ENCODE peak calls at places on chromosomes 5 and 9, in ten cellular contexts. One of them, this sample, is unnamed.

GRCh38 chr9:114779352-114779845 is 26.4 kb downstream of the TNFSF15 start:
- DNase-seq in endodermal cell: no peak
- DNase-seq in GM23248: peak
- DNase-seq in uterus: peak
- DNase-seq in NCI-H1417: peak
- DNase-seq in A673: no peak
- DNase-seq in WTC11: no peak
- DNase-seq in stimulated activated naive CD8-positive, alpha-beta T cell treated with anti-CD3 and anti-CD28 coated beads, Interleukin-15, Interleukin-2, amounts not matched to agents 100 U/mL and 50 U/mL, for 24 hours: no peak
- DNase-seq in GM12892: no peak
- DNase-seq in RCC 7860: peak
- DNase-seq in this sample: no peak

GRCh38 chr5:110275878-110276277 is 450.6 kb downstream of the TMEM232 start:
- DNase-seq in endodermal cell: no peak
- DNase-seq in GM23248: no peak
- DNase-seq in uterus: no peak
- DNase-seq in NCI-H1417: no peak
- DNase-seq in A673: no peak
- DNase-seq in WTC11: no peak
- DNase-seq in stimulated activated naive CD8-positive, alpha-beta T cell treated with anti-CD3 and anti-CD28 coated beads, Interleukin-15, Interleukin-2, amounts not matched to agents 100 U/mL and 50 U/mL, for 24 hours: no peak
- DNase-seq in GM12892: no peak
- DNase-seq in RCC 7860: no peak
- DNase-seq in this sample: no peak

GRCh38 chr5:158739941-158740340 is 359.8 kb downstream of the EBF1 start:
- DNase-seq in endodermal cell: peak
- DNase-seq in GM23248: peak
- DNase-seq in uterus: peak
- DNase-seq in NCI-H1417: no peak
- DNase-seq in A673: no peak
- DNase-seq in WTC11: peak
- DNase-seq in stimulated activated naive CD8-positive, alpha-beta T cell treated with anti-CD3 and anti-CD28 coated beads, Interleukin-15, Interleukin-2, amounts not matched to agents 100 U/mL and 50 U/mL, for 24 hours: no peak
- DNase-seq in GM12892: no peak
- DNase-seq in RCC 7860: no peak
- DNase-seq in this sample: no peak

GRCh38 chr9:21513431-21513830 is 31.3 kb upstream of the IFNE start:
- DNase-seq in endodermal cell: no peak
- DNase-seq in GM23248: peak
- DNase-seq in uterus: no peak
- DNase-seq in NCI-H1417: no peak
- DNase-seq in A673: no peak
- DNase-seq in WTC11: no peak
- DNase-seq in stimulated activated naive CD8-positive, alpha-beta T cell treated with anti-CD3 and anti-CD28 coated beads, Interleukin-15, Interleukin-2, amounts not matched to agents 100 U/mL and 50 U/mL, for 24 hours: no peak
- DNase-seq in GM12892: no peak
- DNase-seq in RCC 7860: no peak
- DNase-seq in this sample: no peak

GRCh38 chr5:39076757-39077475 is 2.7 kb upstream of the RICTOR start:
- DNase-seq in endodermal cell: no peak
- DNase-seq in GM23248: peak
- DNase-seq in uterus: no peak
- DNase-seq in NCI-H1417: no peak
- DNase-seq in A673: no peak
- DNase-seq in WTC11: no peak
- DNase-seq in stimulated activated naive CD8-positive, alpha-beta T cell treated with anti-CD3 and anti-CD28 coated beads, Interleukin-15, Interleukin-2, amounts not matched to agents 100 U/mL and 50 U/mL, for 24 hours: no peak
- DNase-seq in GM12892: no peak
- DNase-seq in RCC 7860: peak
- DNase-seq in this sample: no peak

GRCh38 chr9:86353591-86354047 is 591 bp downstream of the TUT7 start:
- DNase-seq in endodermal cell: no peak
- DNase-seq in GM23248: peak
- DNase-seq in uterus: no peak
- DNase-seq in NCI-H1417: peak
- DNase-seq in A673: no peak
- DNase-seq in WTC11: no peak
- DNase-seq in stimulated activated naive CD8-positive, alpha-beta T cell treated with anti-CD3 and anti-CD28 coated beads, Interleukin-15, Interleukin-2, amounts not matched to agents 100 U/mL and 50 U/mL, for 24 hours: peak
- DNase-seq in GM12892: no peak
- DNase-seq in RCC 7860: no peak
- DNase-seq in this sample: peak

GRCh38 chr9:72150653-72151052 is 1.4 kb downstream of the GDA start:
- DNase-seq in endodermal cell: no peak
- DNase-seq in GM23248: no peak
- DNase-seq in uterus: no peak
- DNase-seq in NCI-H1417: no peak
- DNase-seq in A673: no peak
- DNase-seq in WTC11: no peak
- DNase-seq in stimulated activated naive CD8-positive, alpha-beta T cell treated with anti-CD3 and anti-CD28 coated beads, Interleukin-15, Interleukin-2, amounts not matched to agents 100 U/mL and 50 U/mL, for 24 hours: no peak
- DNase-seq in GM12892: no peak
- DNase-seq in RCC 7860: no peak
- DNase-seq in this sample: no peak

GRCh38 chr5:35285435-35285834 is 55.1 kb upstream of the PRLR start:
- DNase-seq in endodermal cell: no peak
- DNase-seq in GM23248: peak
- DNase-seq in uterus: no peak
- DNase-seq in NCI-H1417: no peak
- DNase-seq in A673: no peak
- DNase-seq in WTC11: no peak
- DNase-seq in stimulated activated naive CD8-positive, alpha-beta T cell treated with anti-CD3 and anti-CD28 coated beads, Interleukin-15, Interleukin-2, amounts not matched to agents 100 U/mL and 50 U/mL, for 24 hours: no peak
- DNase-seq in GM12892: no peak
- DNase-seq in RCC 7860: no peak
- DNase-seq in this sample: no peak

GRCh38 chr9:76595645-76596044 is 136.7 kb downstream of the GCNT1 start:
- DNase-seq in endodermal cell: no peak
- DNase-seq in GM23248: no peak
- DNase-seq in uterus: no peak
- DNase-seq in NCI-H1417: no peak
- DNase-seq in A673: no peak
- DNase-seq in WTC11: no peak
- DNase-seq in stimulated activated naive CD8-positive, alpha-beta T cell treated with anti-CD3 and anti-CD28 coated beads, Interleukin-15, Interleukin-2, amounts not matched to agents 100 U/mL and 50 U/mL, for 24 hours: no peak
- DNase-seq in GM12892: no peak
- DNase-seq in RCC 7860: peak
- DNase-seq in this sample: no peak

GRCh38 chr5:134552301-134552700 is 26.8 kb downstream of the JADE2 start:
- DNase-seq in endodermal cell: no peak
- DNase-seq in GM23248: peak
- DNase-seq in uterus: peak
- DNase-seq in NCI-H1417: no peak
- DNase-seq in A673: no peak
- DNase-seq in WTC11: no peak
- DNase-seq in stimulated activated naive CD8-positive, alpha-beta T cell treated with anti-CD3 and anti-CD28 coated beads, Interleukin-15, Interleukin-2, amounts not matched to agents 100 U/mL and 50 U/mL, for 24 hours: no peak
- DNase-seq in GM12892: no peak
- DNase-seq in RCC 7860: peak
- DNase-seq in this sample: no peak

GRCh38 chr9:77460938-77461337 is 187.2 kb downstream of the GNA14 start:
- DNase-seq in endodermal cell: no peak
- DNase-seq in GM23248: no peak
- DNase-seq in uterus: no peak
- DNase-seq in NCI-H1417: no peak
- DNase-seq in A673: no peak
- DNase-seq in WTC11: no peak
- DNase-seq in stimulated activated naive CD8-positive, alpha-beta T cell treated with anti-CD3 and anti-CD28 coated beads, Interleukin-15, Interleukin-2, amounts not matched to agents 100 U/mL and 50 U/mL, for 24 hours: no peak
- DNase-seq in GM12892: no peak
- DNase-seq in RCC 7860: no peak
- DNase-seq in this sample: no peak

GRCh38 chr9:76658510-76659231 is 105.6 kb upstream of the PCA3 start:
- DNase-seq in endodermal cell: peak
- DNase-seq in GM23248: peak
- DNase-seq in uterus: no peak
- DNase-seq in NCI-H1417: peak
- DNase-seq in A673: peak
- DNase-seq in WTC11: no peak
- DNase-seq in stimulated activated naive CD8-positive, alpha-beta T cell treated with anti-CD3 and anti-CD28 coated beads, Interleukin-15, Interleukin-2, amounts not matched to agents 100 U/mL and 50 U/mL, for 24 hours: no peak
- DNase-seq in GM12892: no peak
- DNase-seq in RCC 7860: peak
- DNase-seq in this sample: no peak

GRCh38 chr9:68966496-68966944 is 47.4 kb downstream of the PRKACG start:
- DNase-seq in endodermal cell: no peak
- DNase-seq in GM23248: no peak
- DNase-seq in uterus: no peak
- DNase-seq in NCI-H1417: no peak
- DNase-seq in A673: no peak
- DNase-seq in WTC11: no peak
- DNase-seq in stimulated activated naive CD8-positive, alpha-beta T cell treated with anti-CD3 and anti-CD28 coated beads, Interleukin-15, Interleukin-2, amounts not matched to agents 100 U/mL and 50 U/mL, for 24 hours: no peak
- DNase-seq in GM12892: no peak
- DNase-seq in RCC 7860: no peak
- DNase-seq in this sample: no peak

GRCh38 chr9:36566813-36567217 is 5.9 kb upstream of the MELK start:
- DNase-seq in endodermal cell: no peak
- DNase-seq in GM23248: peak
- DNase-seq in uterus: no peak
- DNase-seq in NCI-H1417: no peak
- DNase-seq in A673: no peak
- DNase-seq in WTC11: no peak
- DNase-seq in stimulated activated naive CD8-positive, alpha-beta T cell treated with anti-CD3 and anti-CD28 coated beads, Interleukin-15, Interleukin-2, amounts not matched to agents 100 U/mL and 50 U/mL, for 24 hours: no peak
- DNase-seq in GM12892: no peak
- DNase-seq in RCC 7860: peak
- DNase-seq in this sample: peak

GRCh38 chr5:55236800-55237199 is 3.4 kb upstream of the CCNO start:
- DNase-seq in endodermal cell: no peak
- DNase-seq in GM23248: no peak
- DNase-seq in uterus: no peak
- DNase-seq in NCI-H1417: no peak
- DNase-seq in A673: no peak
- DNase-seq in WTC11: no peak
- DNase-seq in stimulated activated naive CD8-positive, alpha-beta T cell treated with anti-CD3 and anti-CD28 coated beads, Interleukin-15, Interleukin-2, amounts not matched to agents 100 U/mL and 50 U/mL, for 24 hours: no peak
- DNase-seq in GM12892: no peak
- DNase-seq in RCC 7860: no peak
- DNase-seq in this sample: no peak

GRCh38 chr5:67878911-67879310 is 336.6 kb upstream of the PIK3R1 start:
- DNase-seq in endodermal cell: no peak
- DNase-seq in GM23248: no peak
- DNase-seq in uterus: no peak
- DNase-seq in NCI-H1417: no peak
- DNase-seq in A673: no peak
- DNase-seq in WTC11: no peak
- DNase-seq in stimulated activated naive CD8-positive, alpha-beta T cell treated with anti-CD3 and anti-CD28 coated beads, Interleukin-15, Interleukin-2, amounts not matched to agents 100 U/mL and 50 U/mL, for 24 hours: no peak
- DNase-seq in GM12892: no peak
- DNase-seq in RCC 7860: no peak
- DNase-seq in this sample: no peak

GRCh38 chr9:131423171-131423581 is 29.3 kb downstream of the PRRC2B start:
- DNase-seq in endodermal cell: peak
- DNase-seq in GM23248: peak
- DNase-seq in uterus: peak
- DNase-seq in NCI-H1417: peak
- DNase-seq in A673: no peak
- DNase-seq in WTC11: peak
- DNase-seq in stimulated activated naive CD8-positive, alpha-beta T cell treated with anti-CD3 and anti-CD28 coated beads, Interleukin-15, Interleukin-2, amounts not matched to agents 100 U/mL and 50 U/mL, for 24 hours: no peak
- DNase-seq in GM12892: no peak
- DNase-seq in RCC 7860: peak
- DNase-seq in this sample: peak

GRCh38 chr9:100601216-100601615 is 23.3 kb downstream of the CAVIN4 start:
- DNase-seq in endodermal cell: peak
- DNase-seq in GM23248: peak
- DNase-seq in uterus: no peak
- DNase-seq in NCI-H1417: peak
- DNase-seq in A673: peak
- DNase-seq in WTC11: peak
- DNase-seq in stimulated activated naive CD8-positive, alpha-beta T cell treated with anti-CD3 and anti-CD28 coated beads, Interleukin-15, Interleukin-2, amounts not matched to agents 100 U/mL and 50 U/mL, for 24 hours: peak
- DNase-seq in GM12892: no peak
- DNase-seq in RCC 7860: peak
- DNase-seq in this sample: peak

GRCh38 chr9:130426883-130427282 is 17.9 kb upstream of the ASS1 start:
- DNase-seq in endodermal cell: peak
- DNase-seq in GM23248: peak
- DNase-seq in uterus: peak
- DNase-seq in NCI-H1417: no peak
- DNase-seq in A673: peak
- DNase-seq in WTC11: no peak
- DNase-seq in stimulated activated naive CD8-positive, alpha-beta T cell treated with anti-CD3 and anti-CD28 coated beads, Interleukin-15, Interleukin-2, amounts not matched to agents 100 U/mL and 50 U/mL, for 24 hours: no peak
- DNase-seq in GM12892: no peak
- DNase-seq in RCC 7860: peak
- DNase-seq in this sample: peak

GRCh38 chr5:143086851-143087637 is 316.4 kb downstream of the NR3C1 start:
- DNase-seq in endodermal cell: no peak
- DNase-seq in GM23248: peak
- DNase-seq in uterus: no peak
- DNase-seq in NCI-H1417: no peak
- DNase-seq in A673: peak
- DNase-seq in WTC11: no peak
- DNase-seq in stimulated activated naive CD8-positive, alpha-beta T cell treated with anti-CD3 and anti-CD28 coated beads, Interleukin-15, Interleukin-2, amounts not matched to agents 100 U/mL and 50 U/mL, for 24 hours: no peak
- DNase-seq in GM12892: no peak
- DNase-seq in RCC 7860: no peak
- DNase-seq in this sample: no peak

GRCh38 chr5:112555691-112556090 is 136.6 kb upstream of the EPB41L4A start:
- DNase-seq in endodermal cell: no peak
- DNase-seq in GM23248: peak
- DNase-seq in uterus: no peak
- DNase-seq in NCI-H1417: no peak
- DNase-seq in A673: no peak
- DNase-seq in WTC11: no peak
- DNase-seq in stimulated activated naive CD8-positive, alpha-beta T cell treated with anti-CD3 and anti-CD28 coated beads, Interleukin-15, Interleukin-2, amounts not matched to agents 100 U/mL and 50 U/mL, for 24 hours: no peak
- DNase-seq in GM12892: no peak
- DNase-seq in RCC 7860: peak
- DNase-seq in this sample: no peak

GRCh38 chr9:89278997-89279739 is 31.8 kb upstream of the CKS2 start:
- DNase-seq in endodermal cell: no peak
- DNase-seq in GM23248: peak
- DNase-seq in uterus: peak
- DNase-seq in NCI-H1417: peak
- DNase-seq in A673: peak
- DNase-seq in WTC11: no peak
- DNase-seq in stimulated activated naive CD8-positive, alpha-beta T cell treated with anti-CD3 and anti-CD28 coated beads, Interleukin-15, Interleukin-2, amounts not matched to agents 100 U/mL and 50 U/mL, for 24 hours: peak
- DNase-seq in GM12892: no peak
- DNase-seq in RCC 7860: peak
- DNase-seq in this sample: peak

GRCh38 chr5:40288791-40289475 is 390.8 kb upstream of the PTGER4 start:
- DNase-seq in endodermal cell: no peak
- DNase-seq in GM23248: peak
- DNase-seq in uterus: no peak
- DNase-seq in NCI-H1417: no peak
- DNase-seq in A673: peak
- DNase-seq in WTC11: peak
- DNase-seq in stimulated activated naive CD8-positive, alpha-beta T cell treated with anti-CD3 and anti-CD28 coated beads, Interleukin-15, Interleukin-2, amounts not matched to agents 100 U/mL and 50 U/mL, for 24 hours: no peak
- DNase-seq in GM12892: no peak
- DNase-seq in RCC 7860: no peak
- DNase-seq in this sample: no peak

GRCh38 chr9:77710276-77710675 is 62.2 kb upstream of the GNA14 start:
- DNase-seq in endodermal cell: no peak
- DNase-seq in GM23248: no peak
- DNase-seq in uterus: no peak
- DNase-seq in NCI-H1417: no peak
- DNase-seq in A673: peak
- DNase-seq in WTC11: no peak
- DNase-seq in stimulated activated naive CD8-positive, alpha-beta T cell treated with anti-CD3 and anti-CD28 coated beads, Interleukin-15, Interleukin-2, amounts not matched to agents 100 U/mL and 50 U/mL, for 24 hours: no peak
- DNase-seq in GM12892: no peak
- DNase-seq in RCC 7860: no peak
- DNase-seq in this sample: no peak

GRCh38 chr5:135861646-135862045 is 27.2 kb downstream of the SLC25A48 start:
- DNase-seq in endodermal cell: no peak
- DNase-seq in GM23248: no peak
- DNase-seq in uterus: no peak
- DNase-seq in NCI-H1417: no peak
- DNase-seq in A673: no peak
- DNase-seq in WTC11: no peak
- DNase-seq in stimulated activated naive CD8-positive, alpha-beta T cell treated with anti-CD3 and anti-CD28 coated beads, Interleukin-15, Interleukin-2, amounts not matched to agents 100 U/mL and 50 U/mL, for 24 hours: no peak
- DNase-seq in GM12892: no peak
- DNase-seq in RCC 7860: no peak
- DNase-seq in this sample: no peak

GRCh38 chr5:107147584-107147983 is 523.2 kb downstream of the EFNA5 start:
- DNase-seq in endodermal cell: no peak
- DNase-seq in GM23248: no peak
- DNase-seq in uterus: no peak
- DNase-seq in NCI-H1417: no peak
- DNase-seq in A673: no peak
- DNase-seq in WTC11: no peak
- DNase-seq in stimulated activated naive CD8-positive, alpha-beta T cell treated with anti-CD3 and anti-CD28 coated beads, Interleukin-15, Interleukin-2, amounts not matched to agents 100 U/mL and 50 U/mL, for 24 hours: no peak
- DNase-seq in GM12892: no peak
- DNase-seq in RCC 7860: no peak
- DNase-seq in this sample: no peak

GRCh38 chr5:35777358-35778087 is 79.2 kb upstream of the IL7R start:
- DNase-seq in endodermal cell: peak
- DNase-seq in GM23248: peak
- DNase-seq in uterus: peak
- DNase-seq in NCI-H1417: peak
- DNase-seq in A673: peak
- DNase-seq in WTC11: peak
- DNase-seq in stimulated activated naive CD8-positive, alpha-beta T cell treated with anti-CD3 and anti-CD28 coated beads, Interleukin-15, Interleukin-2, amounts not matched to agents 100 U/mL and 50 U/mL, for 24 hours: peak
- DNase-seq in GM12892: no peak
- DNase-seq in RCC 7860: peak
- DNase-seq in this sample: no peak

GRCh38 chr9:114301798-114302565 is 20.9 kb upstream of the ORM1 start:
- DNase-seq in endodermal cell: no peak
- DNase-seq in GM23248: no peak
- DNase-seq in uterus: peak
- DNase-seq in NCI-H1417: no peak
- DNase-seq in A673: no peak
- DNase-seq in WTC11: no peak
- DNase-seq in stimulated activated naive CD8-positive, alpha-beta T cell treated with anti-CD3 and anti-CD28 coated beads, Interleukin-15, Interleukin-2, amounts not matched to agents 100 U/mL and 50 U/mL, for 24 hours: no peak
- DNase-seq in GM12892: no peak
- DNase-seq in RCC 7860: no peak
- DNase-seq in this sample: no peak

This sample was measured in 8988T.